ENCODE peak calls at places on chromosomes 4 and X, in six cellular contexts. C is AG08395, W is foreskin fibroblast, Y is astrocyte of the spinal cord, N is sigmoid colon, M is memory B cell. G is an unnamed sample.

GRCh38 chr4:13349096-13349495 is 135.0 kb downstream of the RAB28 start:
- DNase-seq in C (peak; percentile 73), W (peak; percentile 28), Y (peak; percentile 26), N (no peak), M (no peak), G (peak; percentile 25)

GRCh38 chr4:20305976-20306375 is 54.3 kb downstream of the SLIT2 start:
- DNase-seq in C (peak; percentile 22), W (no peak), Y (peak; percentile 32), N (no peak), M (no peak), G (peak; percentile 62)

GRCh38 chr4:62004881-62005280 is 804.8 kb downstream of the ADGRL3 start:
- DNase-seq in C (no peak), W (no peak), Y (no peak), N (no peak), M (no peak), G (no peak)

GRCh38 chrX:30576881-30577280 is 685 bp downstream of the TASL start:
- DNase-seq in C (no peak), W (no peak), Y (no peak), N (no peak), M (no peak), G (no peak)

GRCh38 chrX:10199212-10199611 is 42.4 kb downstream of the CLCN4 start:
- DNase-seq in C (no peak), W (peak; percentile 23), Y (no peak), N (peak; percentile 72), M (peak; percentile 35), G (no peak)

GRCh38 chr4:168766537-168767316 is 243.3 kb downstream of the CBR4 start:
- DNase-seq in C (peak; percentile 38), W (peak; percentile 53), Y (peak; percentile 90), N (no peak), M (no peak), G (peak; percentile 75)

GRCh38 chrX:15849555-15849954 is 5.1 kb downstream of the AP1S2 start:
- DNase-seq in C (peak; percentile 21), W (no peak), Y (peak; percentile 20), N (no peak), M (no peak), G (no peak)

GRCh38 chrX:43000121-43000520 is 222.2 kb upstream of the PPP1R2C start:
- DNase-seq in C (no peak), W (no peak), Y (no peak), N (no peak), M (no peak), G (no peak)

GRCh38 chr4:83582289-83582756 is 46.4 kb downstream of the GPAT3 start:
- DNase-seq in C (peak; percentile 25), W (peak; percentile 14), Y (peak; percentile 51), N (peak; percentile 68), M (no peak), G (peak; percentile 94)

GRCh38 chrX:19673334-19674040 is 158.2 kb upstream of the MAP3K15 start:
- DNase-seq in C (peak; percentile 82), W (peak; percentile 89), Y (peak; percentile 94), N (peak; percentile 84), M (no peak), G (peak; percentile 85)

G was measured in renal cortical epithelial cell.